ENCODE peak calls at places on chromosomes 16 and 17, in ten cellular contexts. Z is kidney glomerular epithelial cell, H is smooth muscle cell of the brain vasculature, A is H7, M is HFF-Myc, D is globus pallidus, N is esophagus squamous epithelium, J is heart left ventricle, V is astrocyte of the hippocampus, C is activated T-cell treated with anti-CD3 and anti-CD28 coated beads for 4 hours. W is an unnamed sample.

GRCh38 chr17:83191388-83192160 is 112.2 kb downstream of the METRNL start:
- DNase-seq in Z (no peak), H (no peak), A (no peak), M (no peak), D (no peak), N (no peak), J (no peak), V (no peak), C (no peak), W (no peak)

GRCh38 chr17:78407387-78407990 is 29.0 kb downstream of the PGS1 start:
- DNase-seq in Z (no peak), H (no peak), A (no peak), M (no peak), D (no peak), N (no peak), J (no peak), V (no peak), C (no peak), W (no peak)

GRCh38 chr16:88570691-88571092 is 489 bp downstream of the ZC3H18 start:
- DNase-seq in Z (no peak), H (no peak), A (no peak), M (no peak), D (no peak), N (no peak), J (no peak), V (no peak), C (peak), W (no peak)

GRCh38 chr17:17447264-17447663 is 29.5 kb upstream of the MED9 start:
- DNase-seq in Z (no peak), H (no peak), A (no peak), M (no peak), D (no peak), N (no peak), J (no peak), V (no peak), C (no peak), W (no peak)

GRCh38 chr16:1557074-1557473 is 23.6 kb downstream of the TMEM204 start:
- DNase-seq in Z (no peak), H (no peak), A (no peak), M (no peak), D (no peak), N (no peak), J (no peak), V (no peak), C (no peak), W (no peak)

GRCh38 chr17:78233678-78234077 is 2.2 kb downstream of the TMEM235 start:
- DNase-seq in Z (no peak), H (no peak), A (peak), M (no peak), D (no peak), N (no peak), J (no peak), V (no peak), C (no peak), W (no peak)

GRCh38 chr17:48571024-48571818 is 6.9 kb downstream of the HOXB4 start:
- DNase-seq in Z (no peak), H (no peak), A (peak), M (no peak), D (no peak), N (no peak), J (no peak), V (no peak), C (no peak), W (no peak)

GRCh38 chr17:2064511-2064910 is 9.6 kb downstream of the HIC1 start:
- DNase-seq in Z (no peak), H (no peak), A (no peak), M (no peak), D (no peak), N (no peak), J (peak), V (no peak), C (no peak), W (no peak)

GRCh38 chr16:4053663-4054479 is 62.4 kb downstream of the ADCY9 start:
- DNase-seq in Z (no peak), H (no peak), A (no peak), M (peak), D (no peak), N (no peak), J (no peak), V (peak), C (no peak), W (peak)

GRCh38 chr17:6701719-6702118 is 11.4 kb downstream of the SLC13A5 start:
- DNase-seq in Z (no peak), H (no peak), A (peak), M (no peak), D (no peak), N (no peak), J (no peak), V (peak), C (no peak), W (no peak)

GRCh38 chr17:46836500-46836899 is 14.9 kb upstream of the WNT9B start:
- DNase-seq in Z (no peak), H (no peak), A (no peak), M (no peak), D (no peak), N (no peak), J (no peak), V (no peak), C (no peak), W (no peak)

GRCh38 chr17:22202702-22203101 is 510.4 kb downstream of the KCNJ18 start:
- DNase-seq in Z (no peak), H (no peak), A (no peak), M (no peak), D (no peak), N (no peak), J (no peak), V (no peak), C (no peak), W (no peak)

GRCh38 chr17:36600936-36601302 is 464 bp upstream of the MRM1 start:
- DNase-seq in Z (peak), H (no peak), A (peak), M (no peak), D (no peak), N (no peak), J (no peak), V (no peak), C (no peak), W (no peak)

GRCh38 chr16:7335991-7336634 is 3.5 kb downstream of the RBFOX1 start:
- DNase-seq in Z (no peak), H (no peak), A (no peak), M (no peak), D (no peak), N (no peak), J (peak), V (no peak), C (no peak), W (no peak)

GRCh38 chr17:78132086-78132676 is 1.6 kb downstream of the TMC8 start:
- DNase-seq in Z (no peak), H (no peak), A (peak), M (no peak), D (no peak), N (peak), J (no peak), V (no peak), C (peak), W (no peak)

GRCh38 chr16:72961115-72961832 is 86.7 kb downstream of the ZFHX3 start:
- DNase-seq in Z (no peak), H (no peak), A (peak), M (no peak), D (no peak), N (no peak), J (no peak), V (no peak), C (no peak), W (no peak)

GRCh38 chr17:30323895-30324319 is 9.9 kb downstream of the TMIGD1 start:
- DNase-seq in Z (no peak), H (no peak), A (no peak), M (no peak), D (no peak), N (no peak), J (no peak), V (peak), C (peak), W (no peak)

GRCh38 chr17:34527908-34528470 is 51.4 kb upstream of the TMEM132E start:
- DNase-seq in Z (no peak), H (no peak), A (peak), M (no peak), D (no peak), N (no peak), J (no peak), V (no peak), C (no peak), W (no peak)

W was measured in Panc1.